ENCODE peak calls at places on chromosomes 1 and 21, in ten cellular contexts. A, Q, T, M, S, I, N, O, Y and H are unnamed samples.

GRCh38 chr1:19758227-19758830 is 41.4 kb downstream of the TMCO4 start:
- DNase-seq in S (no peak), O (no peak), N (no peak), Q (no peak), T (no peak), I (no peak), M (peak; percentile 28), Y (no peak), A (no peak), H (no peak)

GRCh38 chr1:68375919-68376318 is 73.8 kb downstream of the RPE65 start:
- DNase-seq in A (no peak), Q (no peak), N (no peak), I (no peak), O (no peak), T (no peak), Y (no peak), S (no peak), M (no peak), H (no peak)

GRCh38 chr1:76770979-76771378 is 96.3 kb upstream of the ST6GALNAC5 start:
- DNase-seq in S (no peak), Q (no peak), T (no peak), I (no peak), Y (no peak), N (no peak), O (no peak), M (no peak), A (no peak), H (no peak)

GRCh38 chr1:82632164-82632563 is 831.4 kb downstream of the ADGRL2 start:
- DNase-seq in I (no peak), S (no peak), T (peak; percentile 21), O (no peak), N (no peak), A (no peak), M (peak; percentile 16), Q (no peak), Y (no peak), H (no peak)

GRCh38 chr1:218380125-218380977 is 35.2 kb downstream of the TGFB2 start:
- DNase-seq in S (peak; percentile 54), M (no peak), Q (no peak), N (no peak), Y (no peak), T (peak; percentile 57), A (peak; percentile 74), I (peak; percentile 46), O (peak; percentile 87), H (no peak)

GRCh38 chr1:228099331-228099732 is 3.8 kb downstream of the C1orf35 start:
- DNase-seq in A (no peak), Q (no peak), Y (no peak), I (no peak), M (no peak), N (no peak), T (no peak), O (no peak), S (no peak), H (peak; percentile 65)

GRCh38 chr1:232507571-232507970 is 122.4 kb downstream of the SIPA1L2 start:
- DNase-seq in Y (no peak), M (no peak), T (no peak), Q (no peak), O (no peak), I (no peak), A (no peak), N (no peak), S (no peak), H (no peak)

GRCh38 chr1:157496121-157496526 is 56.2 kb downstream of the FCRL5 start:
- DNase-seq in Q (no peak), Y (peak; percentile 74), S (no peak), T (peak; percentile 51), O (peak; percentile 36), N (no peak), I (no peak), M (peak; percentile 26), A (no peak), H (no peak)

GRCh38 chr1:23528245-23528978 is 2.6 kb downstream of the E2F2 start:
- DNase-seq in Y (peak; percentile 95), O (peak; percentile 85), M (peak; percentile 90), S (peak; percentile 92), A (peak; percentile 64), N (peak; percentile 94), T (peak; percentile 49), Q (no peak), I (peak; percentile 71), H (peak; percentile 80)
- TF ChIP-seq POLR2AphosphoS5 in Y (peak; percentile 33), O (no peak), M (peak; percentile 59), S (peak; percentile 12), A (no peak), N (no peak), T (no peak), Q (peak; percentile 18), I (peak; percentile 22), H (no peak)

GRCh38 chr1:29563092-29563491 is 326.8 kb downstream of the PTPRU start:
- DNase-seq in Y (peak; percentile 12), M (peak; percentile 22), S (no peak), Q (no peak), A (no peak), O (no peak), I (no peak), T (no peak), N (no peak), H (no peak)

GRCh38 chr1:29565490-29565889 is 329.2 kb downstream of the PTPRU start:
- DNase-seq in N (no peak), O (no peak), A (no peak), M (no peak), S (no peak), I (no peak), T (no peak), Y (no peak), Q (no peak), H (no peak)

GRCh38 chr1:29567257-29567656 is 330.9 kb downstream of the PTPRU start:
- DNase-seq in O (no peak), T (no peak), Q (no peak), A (no peak), I (no peak), S (no peak), M (no peak), Y (no peak), N (no peak), H (no peak)

GRCh38 chr1:29559055-29559454 is 322.7 kb downstream of the PTPRU start:
- DNase-seq in S (no peak), I (no peak), Y (no peak), Q (no peak), M (no peak), T (no peak), A (no peak), O (no peak), N (peak; percentile 11), H (peak; percentile 25)

DNA sequence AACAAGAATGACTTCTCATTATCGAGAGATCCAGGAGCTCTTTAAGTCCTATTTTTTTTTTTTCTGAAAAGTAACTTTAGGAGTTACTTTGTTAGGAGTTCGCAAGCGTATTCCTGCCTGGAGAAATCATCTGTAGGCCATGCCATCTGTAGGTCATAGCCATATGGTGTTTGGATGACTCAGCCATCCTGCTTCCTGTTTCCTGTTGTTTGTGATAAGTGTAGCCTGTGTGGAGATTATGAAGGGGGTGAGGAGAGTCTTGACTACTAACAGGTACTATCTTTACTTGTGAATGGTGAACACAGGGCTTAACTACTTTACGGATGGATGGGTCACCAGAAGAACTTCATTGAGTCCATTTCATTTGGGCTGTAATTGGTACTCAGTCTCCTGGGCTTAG is 327.2 kb downstream of the PTPRU start:
- DNase-seq in S (no peak), Y (peak; percentile 11), Q (no peak), I (no peak), A (no peak), N (no peak), T (peak; percentile 28), O (no peak), M (no peak), H (no peak)
- H3K9me3 ChIP-seq in S (peaks cover 56% of the 10 kb centered on the region), Y (peaks cover 7% of the 10 kb centered on the region), Q (no peaks in the 10 kb centered on the region), I (no peaks in the 10 kb centered on the region), A (peaks cover 27% of the 10 kb centered on the region), N (peaks cover 29% of the 10 kb centered on the region), T (no peaks in the 10 kb centered on the region), O (peaks cover 55% of the 10 kb centered on the region), M (peaks cover 14% of the 10 kb centered on the region), H (peaks cover 7% of the 10 kb centered on the region)

DNA sequence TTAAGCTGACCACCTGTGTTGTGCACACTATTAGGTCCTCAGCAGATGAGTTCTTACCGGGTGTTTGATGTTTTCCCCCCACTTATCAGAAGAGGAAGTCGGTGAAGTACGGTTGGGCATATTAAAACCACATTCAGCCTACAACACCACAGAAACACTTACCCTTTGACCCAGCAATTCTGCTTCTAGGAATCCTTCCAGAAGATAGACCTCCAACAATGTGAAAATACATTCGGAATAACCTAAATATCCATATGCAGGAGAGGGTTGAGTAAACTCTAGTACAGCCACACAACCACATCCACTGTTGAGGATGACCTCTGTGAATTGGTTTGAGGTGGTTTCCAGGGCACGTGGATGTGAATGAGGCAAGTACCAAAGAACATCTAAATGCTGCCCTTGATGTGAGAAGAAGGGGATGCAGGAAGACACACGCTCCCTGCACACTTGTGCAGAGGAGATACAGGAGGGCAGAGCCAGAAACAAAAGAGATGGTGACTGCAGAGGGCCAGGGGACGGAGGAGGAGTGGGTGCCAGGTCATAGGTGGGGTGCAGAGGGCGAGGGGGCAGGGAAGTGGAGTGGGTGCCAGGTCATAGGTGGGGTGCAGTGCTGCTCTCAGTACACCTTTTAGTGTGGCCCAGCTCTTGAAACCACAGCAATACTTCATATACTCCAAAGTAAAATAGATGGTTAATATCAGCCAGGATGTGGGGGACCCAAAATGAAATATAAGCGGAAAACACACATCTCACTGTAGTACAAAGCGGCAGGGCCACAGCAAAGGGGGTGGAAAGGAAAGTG is 12.8 kb downstream of the ADARB1 start:
- DNase-seq in O (no peak), A (no peak), S (no peak), M (no peak), T (no peak), N (no peak), Y (no peak), I (no peak), Q (no peak), H (no peak)
- TF ChIP-seq POLR2A in O (no peak), A (no peak), S (no peak), M (no peak), T (no peak), N (no peak), Y (no peak), I (no peak), Q (no peak), H (no peak)

DNA sequence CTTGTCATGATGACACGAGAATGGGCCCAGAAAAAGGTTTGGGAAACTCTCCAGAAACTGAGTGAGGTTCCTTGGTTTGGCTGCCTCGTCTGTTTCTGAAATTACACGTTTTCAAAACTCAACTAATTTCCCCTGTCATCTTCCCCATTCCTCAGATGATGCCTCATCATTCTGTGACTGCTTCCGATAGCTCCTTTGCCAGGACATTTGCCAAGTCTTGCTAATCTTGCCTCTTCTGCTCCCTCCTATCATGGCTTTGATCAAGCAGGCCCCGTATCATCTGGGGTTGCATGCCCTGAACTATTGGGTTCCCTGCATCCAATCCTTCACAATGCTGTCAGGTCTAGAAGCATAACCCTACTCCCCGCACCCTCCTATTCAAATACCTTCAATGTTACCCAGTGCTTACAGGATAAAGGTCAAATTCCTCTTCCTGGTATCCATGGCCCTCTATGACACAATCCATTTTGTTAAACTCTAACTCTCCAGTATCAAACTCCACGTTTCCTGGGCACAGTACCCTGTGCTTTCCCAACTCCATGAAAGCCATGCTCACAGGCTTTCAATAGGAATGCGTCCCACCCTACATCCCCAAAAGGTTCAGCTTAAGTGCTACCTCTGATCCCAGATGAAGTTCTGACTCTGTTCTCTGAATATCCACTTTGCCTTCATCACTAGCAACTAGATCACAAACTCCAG is 22.2 kb upstream of the TMEM200B start:
- DNase-seq in T (no peak), I (no peak), A (no peak), S (peak; percentile 20), Y (no peak), Q (no peak), N (no peak), M (no peak), O (peak; percentile 92), H (no peak)
- TF ChIP-seq POLR2AphosphoS5 in T (no peak), I (no peak), A (no peak), S (no peak), Y (peak; percentile 61), Q (no peak), N (no peak), M (peak; percentile 51), O (peak; percentile 60), H (no peak)